ENCODE peak calls at places on chromosomes 7 and 10, in ten cellular contexts. One of them, this sample, is unnamed.

GRCh38 chr10:87658383-87658795 is 1.3 kb upstream of the PAPSS2 start:
- DNase-seq in activated CD8-positive, alpha-beta memory T cell treated with anti-CD3 and anti-CD28 coated beads for 24 hours: no peak
- DNase-seq in T-helper 1 cell: no peak
- DNase-seq in left colon: no peak
- DNase-seq in amniotic stem cell: no peak
- DNase-seq in aorta: no peak
- DNase-seq in T-helper 2 cell treated with Interferon-gamma antibody and Interleukin-4, amounts not matched to agents 5 μg/mL and 100 μg/mL, for 36 hours: no peak
- DNase-seq in stimulated activated CD8-positive, alpha-beta memory T cell treated with anti-CD3 and anti-CD28 coated beads, Interleukin-7, amount 100 ng/mL, for 1 hour: no peak
- DNase-seq in GM23338: no peak
- DNase-seq in Karpas-422: no peak
- DNase-seq in this sample: no peak

GRCh38 chr7:47681241-47681810 is 99.4 kb upstream of the TNS3 start:
- DNase-seq in amniotic stem cell: no peak
- DNase-seq in T-helper 2 cell treated with Interferon-gamma antibody and Interleukin-4, amounts not matched to agents 5 μg/mL and 100 μg/mL, for 36 hours: no peak
- DNase-seq in Karpas-422: no peak
- DNase-seq in GM23338: peak; percentile 50
- DNase-seq in T-helper 1 cell: no peak
- DNase-seq in left colon: no peak
- DNase-seq in activated CD8-positive, alpha-beta memory T cell treated with anti-CD3 and anti-CD28 coated beads for 24 hours: no peak
- DNase-seq in aorta: no peak
- DNase-seq in stimulated activated CD8-positive, alpha-beta memory T cell treated with anti-CD3 and anti-CD28 coated beads, Interleukin-7, amount 100 ng/mL, for 1 hour: no peak
- DNase-seq in this sample: no peak

GRCh38 chr7:21948887-21949469 is 3.3 kb upstream of the CDCA7L start:
- DNase-seq in aorta: no peak
- DNase-seq in T-helper 2 cell treated with Interferon-gamma antibody and Interleukin-4, amounts not matched to agents 5 μg/mL and 100 μg/mL, for 36 hours: no peak
- DNase-seq in amniotic stem cell: no peak
- DNase-seq in activated CD8-positive, alpha-beta memory T cell treated with anti-CD3 and anti-CD28 coated beads for 24 hours: no peak
- DNase-seq in left colon: no peak
- DNase-seq in T-helper 1 cell: no peak
- DNase-seq in stimulated activated CD8-positive, alpha-beta memory T cell treated with anti-CD3 and anti-CD28 coated beads, Interleukin-7, amount 100 ng/mL, for 1 hour: no peak
- DNase-seq in GM23338: no peak
- DNase-seq in Karpas-422: no peak
- DNase-seq in this sample: no peak

GRCh38 chr7:55086413-55087201 is 67.8 kb downstream of the EGFR start:
- DNase-seq in T-helper 1 cell: no peak
- DNase-seq in GM23338: no peak
- DNase-seq in aorta: no peak
- DNase-seq in stimulated activated CD8-positive, alpha-beta memory T cell treated with anti-CD3 and anti-CD28 coated beads, Interleukin-7, amount 100 ng/mL, for 1 hour: no peak
- DNase-seq in activated CD8-positive, alpha-beta memory T cell treated with anti-CD3 and anti-CD28 coated beads for 24 hours: peak; percentile 70
- DNase-seq in left colon: no peak
- DNase-seq in amniotic stem cell: peak; percentile 67
- DNase-seq in T-helper 2 cell treated with Interferon-gamma antibody and Interleukin-4, amounts not matched to agents 5 μg/mL and 100 μg/mL, for 36 hours: peak; percentile 15
- DNase-seq in Karpas-422: peak; percentile 93
- DNase-seq in this sample: peak; percentile 97

GRCh38 chr10:86585037-86585725 is 63.6 kb upstream of the WAPL start:
- DNase-seq in amniotic stem cell: peak; percentile 34
- DNase-seq in Karpas-422: peak; percentile 84
- DNase-seq in left colon: peak; percentile 72
- DNase-seq in activated CD8-positive, alpha-beta memory T cell treated with anti-CD3 and anti-CD28 coated beads for 24 hours: peak; percentile 88
- DNase-seq in stimulated activated CD8-positive, alpha-beta memory T cell treated with anti-CD3 and anti-CD28 coated beads, Interleukin-7, amount 100 ng/mL, for 1 hour: peak; percentile 49
- DNase-seq in T-helper 2 cell treated with Interferon-gamma antibody and Interleukin-4, amounts not matched to agents 5 μg/mL and 100 μg/mL, for 36 hours: peak; percentile 63
- DNase-seq in GM23338: peak; percentile 88
- DNase-seq in aorta: peak; percentile 90
- DNase-seq in T-helper 1 cell: peak; percentile 60
- DNase-seq in this sample: peak; percentile 62

GRCh38 chr7:85004402-85004801 is 182.5 kb downstream of the SEMA3D start:
- DNase-seq in activated CD8-positive, alpha-beta memory T cell treated with anti-CD3 and anti-CD28 coated beads for 24 hours: no peak
- DNase-seq in aorta: no peak
- DNase-seq in amniotic stem cell: no peak
- DNase-seq in stimulated activated CD8-positive, alpha-beta memory T cell treated with anti-CD3 and anti-CD28 coated beads, Interleukin-7, amount 100 ng/mL, for 1 hour: no peak
- DNase-seq in T-helper 2 cell treated with Interferon-gamma antibody and Interleukin-4, amounts not matched to agents 5 μg/mL and 100 μg/mL, for 36 hours: no peak
- DNase-seq in GM23338: no peak
- DNase-seq in Karpas-422: no peak
- DNase-seq in left colon: no peak
- DNase-seq in T-helper 1 cell: no peak
- DNase-seq in this sample: no peak

GRCh38 chr10:98074315-98074911 is 44.0 kb upstream of the CRTAC1 start:
- DNase-seq in activated CD8-positive, alpha-beta memory T cell treated with anti-CD3 and anti-CD28 coated beads for 24 hours: no peak
- DNase-seq in aorta: no peak
- DNase-seq in stimulated activated CD8-positive, alpha-beta memory T cell treated with anti-CD3 and anti-CD28 coated beads, Interleukin-7, amount 100 ng/mL, for 1 hour: no peak
- DNase-seq in T-helper 2 cell treated with Interferon-gamma antibody and Interleukin-4, amounts not matched to agents 5 μg/mL and 100 μg/mL, for 36 hours: no peak
- DNase-seq in left colon: peak; percentile 19
- DNase-seq in Karpas-422: peak; percentile 44
- DNase-seq in amniotic stem cell: no peak
- DNase-seq in T-helper 1 cell: no peak
- DNase-seq in GM23338: peak; percentile 42
- DNase-seq in this sample: no peak

GRCh38 chr10:122591736-122592135 is 31.2 kb downstream of the DMBT1 start:
- DNase-seq in stimulated activated CD8-positive, alpha-beta memory T cell treated with anti-CD3 and anti-CD28 coated beads, Interleukin-7, amount 100 ng/mL, for 1 hour: no peak
- DNase-seq in Karpas-422: no peak
- DNase-seq in aorta: no peak
- DNase-seq in amniotic stem cell: no peak
- DNase-seq in GM23338: no peak
- DNase-seq in T-helper 1 cell: no peak
- DNase-seq in T-helper 2 cell treated with Interferon-gamma antibody and Interleukin-4, amounts not matched to agents 5 μg/mL and 100 μg/mL, for 36 hours: no peak
- DNase-seq in activated CD8-positive, alpha-beta memory T cell treated with anti-CD3 and anti-CD28 coated beads for 24 hours: no peak
- DNase-seq in left colon: no peak
- DNase-seq in this sample: no peak

GRCh38 chr10:103854687-103855423 is 521 bp downstream of the SH3PXD2A start:
- DNase-seq in amniotic stem cell: no peak
- DNase-seq in activated CD8-positive, alpha-beta memory T cell treated with anti-CD3 and anti-CD28 coated beads for 24 hours: peak; percentile 63
- DNase-seq in aorta: peak; percentile 85
- DNase-seq in T-helper 1 cell: no peak
- DNase-seq in left colon: peak; percentile 56
- DNase-seq in GM23338: peak; percentile 60
- DNase-seq in Karpas-422: no peak
- DNase-seq in stimulated activated CD8-positive, alpha-beta memory T cell treated with anti-CD3 and anti-CD28 coated beads, Interleukin-7, amount 100 ng/mL, for 1 hour: no peak
- DNase-seq in T-helper 2 cell treated with Interferon-gamma antibody and Interleukin-4, amounts not matched to agents 5 μg/mL and 100 μg/mL, for 36 hours: no peak
- DNase-seq in this sample: peak; percentile 57

GRCh38 chr10:3090914-3091313 is 23.6 kb downstream of the PFKP start:
- DNase-seq in stimulated activated CD8-positive, alpha-beta memory T cell treated with anti-CD3 and anti-CD28 coated beads, Interleukin-7, amount 100 ng/mL, for 1 hour: no peak
- DNase-seq in T-helper 1 cell: no peak
- DNase-seq in aorta: no peak
- DNase-seq in T-helper 2 cell treated with Interferon-gamma antibody and Interleukin-4, amounts not matched to agents 5 μg/mL and 100 μg/mL, for 36 hours: no peak
- DNase-seq in activated CD8-positive, alpha-beta memory T cell treated with anti-CD3 and anti-CD28 coated beads for 24 hours: no peak
- DNase-seq in amniotic stem cell: no peak
- DNase-seq in Karpas-422: no peak
- DNase-seq in left colon: peak; percentile 57
- DNase-seq in GM23338: peak; percentile 54
- DNase-seq in this sample: peak; percentile 77

GRCh38 chr7:48295572-48295971 is 124.3 kb downstream of the ABCA13 start:
- DNase-seq in T-helper 1 cell: no peak
- DNase-seq in amniotic stem cell: no peak
- DNase-seq in Karpas-422: no peak
- DNase-seq in T-helper 2 cell treated with Interferon-gamma antibody and Interleukin-4, amounts not matched to agents 5 μg/mL and 100 μg/mL, for 36 hours: no peak
- DNase-seq in GM23338: no peak
- DNase-seq in stimulated activated CD8-positive, alpha-beta memory T cell treated with anti-CD3 and anti-CD28 coated beads, Interleukin-7, amount 100 ng/mL, for 1 hour: no peak
- DNase-seq in aorta: no peak
- DNase-seq in activated CD8-positive, alpha-beta memory T cell treated with anti-CD3 and anti-CD28 coated beads for 24 hours: no peak
- DNase-seq in left colon: no peak
- DNase-seq in this sample: no peak

GRCh38 chr10:89373916-89374711 is 3.7 kb upstream of the IFIT1B start:
- DNase-seq in amniotic stem cell: peak; percentile 70
- DNase-seq in Karpas-422: no peak
- DNase-seq in T-helper 1 cell: no peak
- DNase-seq in aorta: peak; percentile 80
- DNase-seq in GM23338: no peak
- DNase-seq in T-helper 2 cell treated with Interferon-gamma antibody and Interleukin-4, amounts not matched to agents 5 μg/mL and 100 μg/mL, for 36 hours: no peak
- DNase-seq in activated CD8-positive, alpha-beta memory T cell treated with anti-CD3 and anti-CD28 coated beads for 24 hours: no peak
- DNase-seq in stimulated activated CD8-positive, alpha-beta memory T cell treated with anti-CD3 and anti-CD28 coated beads, Interleukin-7, amount 100 ng/mL, for 1 hour: no peak
- DNase-seq in left colon: peak; percentile 70
- DNase-seq in this sample: peak; percentile 83

GRCh38 chr10:69786791-69787190 is 14.9 kb upstream of the COL13A1 start:
- DNase-seq in stimulated activated CD8-positive, alpha-beta memory T cell treated with anti-CD3 and anti-CD28 coated beads, Interleukin-7, amount 100 ng/mL, for 1 hour: no peak
- DNase-seq in activated CD8-positive, alpha-beta memory T cell treated with anti-CD3 and anti-CD28 coated beads for 24 hours: no peak
- DNase-seq in left colon: no peak
- DNase-seq in Karpas-422: peak; percentile 59
- DNase-seq in aorta: no peak
- DNase-seq in T-helper 2 cell treated with Interferon-gamma antibody and Interleukin-4, amounts not matched to agents 5 μg/mL and 100 μg/mL, for 36 hours: no peak
- DNase-seq in GM23338: peak; percentile 61
- DNase-seq in T-helper 1 cell: no peak
- DNase-seq in amniotic stem cell: no peak
- DNase-seq in this sample: peak; percentile 64

GRCh38 chr7:129085148-129085547 is 30.2 kb upstream of the TNPO3 start:
- DNase-seq in amniotic stem cell: no peak
- DNase-seq in stimulated activated CD8-positive, alpha-beta memory T cell treated with anti-CD3 and anti-CD28 coated beads, Interleukin-7, amount 100 ng/mL, for 1 hour: no peak
- DNase-seq in T-helper 2 cell treated with Interferon-gamma antibody and Interleukin-4, amounts not matched to agents 5 μg/mL and 100 μg/mL, for 36 hours: no peak
- DNase-seq in Karpas-422: no peak
- DNase-seq in GM23338: no peak
- DNase-seq in aorta: no peak
- DNase-seq in activated CD8-positive, alpha-beta memory T cell treated with anti-CD3 and anti-CD28 coated beads for 24 hours: no peak
- DNase-seq in T-helper 1 cell: no peak
- DNase-seq in left colon: no peak
- DNase-seq in this sample: no peak

GRCh38 chr10:80924063-80924952 is 386.6 kb downstream of the SH2D4B start:
- DNase-seq in aorta: no peak
- DNase-seq in left colon: peak; percentile 52
- DNase-seq in amniotic stem cell: peak; percentile 4
- DNase-seq in T-helper 1 cell: peak; percentile 3
- DNase-seq in GM23338: peak; percentile 83
- DNase-seq in Karpas-422: peak; percentile 76
- DNase-seq in activated CD8-positive, alpha-beta memory T cell treated with anti-CD3 and anti-CD28 coated beads for 24 hours: no peak
- DNase-seq in stimulated activated CD8-positive, alpha-beta memory T cell treated with anti-CD3 and anti-CD28 coated beads, Interleukin-7, amount 100 ng/mL, for 1 hour: no peak
- DNase-seq in T-helper 2 cell treated with Interferon-gamma antibody and Interleukin-4, amounts not matched to agents 5 μg/mL and 100 μg/mL, for 36 hours: no peak
- DNase-seq in this sample: peak; percentile 39

GRCh38 chr10:126950401-126951105 is 45.3 kb downstream of the DOCK1 start:
- DNase-seq in T-helper 2 cell treated with Interferon-gamma antibody and Interleukin-4, amounts not matched to agents 5 μg/mL and 100 μg/mL, for 36 hours: no peak
- DNase-seq in T-helper 1 cell: no peak
- DNase-seq in Karpas-422: no peak
- DNase-seq in activated CD8-positive, alpha-beta memory T cell treated with anti-CD3 and anti-CD28 coated beads for 24 hours: no peak
- DNase-seq in amniotic stem cell: no peak
- DNase-seq in aorta: no peak
- DNase-seq in GM23338: no peak
- DNase-seq in left colon: no peak
- DNase-seq in stimulated activated CD8-positive, alpha-beta memory T cell treated with anti-CD3 and anti-CD28 coated beads, Interleukin-7, amount 100 ng/mL, for 1 hour: no peak
- DNase-seq in this sample: no peak

GRCh38 chr10:106609867-106610266 is 554.6 kb downstream of the SORCS1 start:
- DNase-seq in Karpas-422: peak; percentile 41
- DNase-seq in activated CD8-positive, alpha-beta memory T cell treated with anti-CD3 and anti-CD28 coated beads for 24 hours: no peak
- DNase-seq in GM23338: peak; percentile 62
- DNase-seq in T-helper 1 cell: no peak
- DNase-seq in T-helper 2 cell treated with Interferon-gamma antibody and Interleukin-4, amounts not matched to agents 5 μg/mL and 100 μg/mL, for 36 hours: no peak
- DNase-seq in left colon: no peak
- DNase-seq in stimulated activated CD8-positive, alpha-beta memory T cell treated with anti-CD3 and anti-CD28 coated beads, Interleukin-7, amount 100 ng/mL, for 1 hour: no peak
- DNase-seq in aorta: no peak
- DNase-seq in amniotic stem cell: no peak
- DNase-seq in this sample: no peak

GRCh38 chr10:128629111-128630096 is 503.2 kb upstream of the MKI67 start:
- DNase-seq in Karpas-422: no peak
- DNase-seq in amniotic stem cell: no peak
- DNase-seq in aorta: no peak
- DNase-seq in T-helper 1 cell: no peak
- DNase-seq in T-helper 2 cell treated with Interferon-gamma antibody and Interleukin-4, amounts not matched to agents 5 μg/mL and 100 μg/mL, for 36 hours: no peak
- DNase-seq in activated CD8-positive, alpha-beta memory T cell treated with anti-CD3 and anti-CD28 coated beads for 24 hours: no peak
- DNase-seq in stimulated activated CD8-positive, alpha-beta memory T cell treated with anti-CD3 and anti-CD28 coated beads, Interleukin-7, amount 100 ng/mL, for 1 hour: no peak
- DNase-seq in left colon: no peak
- DNase-seq in GM23338: no peak
- DNase-seq in this sample: peak; percentile 92

GRCh38 chr10:15290671-15291070 is 80.4 kb downstream of the FAM171A1 start:
- DNase-seq in T-helper 1 cell: no peak
- DNase-seq in amniotic stem cell: no peak
- DNase-seq in GM23338: no peak
- DNase-seq in Karpas-422: no peak
- DNase-seq in activated CD8-positive, alpha-beta memory T cell treated with anti-CD3 and anti-CD28 coated beads for 24 hours: no peak
- DNase-seq in T-helper 2 cell treated with Interferon-gamma antibody and Interleukin-4, amounts not matched to agents 5 μg/mL and 100 μg/mL, for 36 hours: no peak
- DNase-seq in stimulated activated CD8-positive, alpha-beta memory T cell treated with anti-CD3 and anti-CD28 coated beads, Interleukin-7, amount 100 ng/mL, for 1 hour: no peak
- DNase-seq in aorta: no peak
- DNase-seq in left colon: no peak
- DNase-seq in this sample: no peak

GRCh38 chr10:118220346-118220745 is 121.8 kb downstream of the FAM204A start:
- DNase-seq in GM23338: no peak
- DNase-seq in left colon: no peak
- DNase-seq in activated CD8-positive, alpha-beta memory T cell treated with anti-CD3 and anti-CD28 coated beads for 24 hours: no peak
- DNase-seq in Karpas-422: no peak
- DNase-seq in T-helper 2 cell treated with Interferon-gamma antibody and Interleukin-4, amounts not matched to agents 5 μg/mL and 100 μg/mL, for 36 hours: no peak
- DNase-seq in amniotic stem cell: no peak
- DNase-seq in aorta: no peak
- DNase-seq in stimulated activated CD8-positive, alpha-beta memory T cell treated with anti-CD3 and anti-CD28 coated beads, Interleukin-7, amount 100 ng/mL, for 1 hour: no peak
- DNase-seq in T-helper 1 cell: no peak
- DNase-seq in this sample: no peak

GRCh38 chr10:107103174-107104025 is 61.1 kb downstream of the SORCS1 start:
- DNase-seq in activated CD8-positive, alpha-beta memory T cell treated with anti-CD3 and anti-CD28 coated beads for 24 hours: no peak
- DNase-seq in aorta: no peak
- DNase-seq in T-helper 1 cell: no peak
- DNase-seq in GM23338: peak; percentile 20
- DNase-seq in left colon: no peak
- DNase-seq in Karpas-422: no peak
- DNase-seq in stimulated activated CD8-positive, alpha-beta memory T cell treated with anti-CD3 and anti-CD28 coated beads, Interleukin-7, amount 100 ng/mL, for 1 hour: no peak
- DNase-seq in amniotic stem cell: no peak
- DNase-seq in T-helper 2 cell treated with Interferon-gamma antibody and Interleukin-4, amounts not matched to agents 5 μg/mL and 100 μg/mL, for 36 hours: no peak
- DNase-seq in this sample: no peak

GRCh38 chr7:112176693-112177415 is 29.3 kb downstream of the DOCK4 start:
- DNase-seq in left colon: no peak
- DNase-seq in stimulated activated CD8-positive, alpha-beta memory T cell treated with anti-CD3 and anti-CD28 coated beads, Interleukin-7, amount 100 ng/mL, for 1 hour: no peak
- DNase-seq in GM23338: no peak
- DNase-seq in amniotic stem cell: no peak
- DNase-seq in aorta: no peak
- DNase-seq in activated CD8-positive, alpha-beta memory T cell treated with anti-CD3 and anti-CD28 coated beads for 24 hours: no peak
- DNase-seq in T-helper 1 cell: no peak
- DNase-seq in T-helper 2 cell treated with Interferon-gamma antibody and Interleukin-4, amounts not matched to agents 5 μg/mL and 100 μg/mL, for 36 hours: no peak
- DNase-seq in Karpas-422: no peak
- DNase-seq in this sample: no peak

GRCh38 chr7:76054129-76055120 is 6.5 kb downstream of the MDH2 start:
- DNase-seq in T-helper 2 cell treated with Interferon-gamma antibody and Interleukin-4, amounts not matched to agents 5 μg/mL and 100 μg/mL, for 36 hours: no peak
- DNase-seq in aorta: no peak
- DNase-seq in activated CD8-positive, alpha-beta memory T cell treated with anti-CD3 and anti-CD28 coated beads for 24 hours: no peak
- DNase-seq in stimulated activated CD8-positive, alpha-beta memory T cell treated with anti-CD3 and anti-CD28 coated beads, Interleukin-7, amount 100 ng/mL, for 1 hour: no peak
- DNase-seq in left colon: no peak
- DNase-seq in amniotic stem cell: no peak
- DNase-seq in GM23338: no peak
- DNase-seq in T-helper 1 cell: no peak
- DNase-seq in Karpas-422: no peak
- DNase-seq in this sample: peak; percentile 63

GRCh38 chr7:14759785-14760184 is 142.8 kb downstream of the DGKB start:
- DNase-seq in amniotic stem cell: no peak
- DNase-seq in aorta: no peak
- DNase-seq in stimulated activated CD8-positive, alpha-beta memory T cell treated with anti-CD3 and anti-CD28 coated beads, Interleukin-7, amount 100 ng/mL, for 1 hour: no peak
- DNase-seq in activated CD8-positive, alpha-beta memory T cell treated with anti-CD3 and anti-CD28 coated beads for 24 hours: no peak
- DNase-seq in Karpas-422: no peak
- DNase-seq in T-helper 2 cell treated with Interferon-gamma antibody and Interleukin-4, amounts not matched to agents 5 μg/mL and 100 μg/mL, for 36 hours: no peak
- DNase-seq in left colon: no peak
- DNase-seq in GM23338: no peak
- DNase-seq in T-helper 1 cell: no peak
- DNase-seq in this sample: peak; percentile 25

GRCh38 chr7:139394553-139394952 is 34.9 kb downstream of the LUC7L2 start:
- DNase-seq in amniotic stem cell: no peak
- DNase-seq in aorta: no peak
- DNase-seq in Karpas-422: no peak
- DNase-seq in activated CD8-positive, alpha-beta memory T cell treated with anti-CD3 and anti-CD28 coated beads for 24 hours: no peak
- DNase-seq in stimulated activated CD8-positive, alpha-beta memory T cell treated with anti-CD3 and anti-CD28 coated beads, Interleukin-7, amount 100 ng/mL, for 1 hour: no peak
- DNase-seq in T-helper 1 cell: no peak
- DNase-seq in T-helper 2 cell treated with Interferon-gamma antibody and Interleukin-4, amounts not matched to agents 5 μg/mL and 100 μg/mL, for 36 hours: no peak
- DNase-seq in left colon: no peak
- DNase-seq in GM23338: no peak
- DNase-seq in this sample: no peak

GRCh38 chr10:131926743-131927595 is 26.2 kb downstream of the PPP2R2D start:
- DNase-seq in aorta: no peak
- DNase-seq in activated CD8-positive, alpha-beta memory T cell treated with anti-CD3 and anti-CD28 coated beads for 24 hours: no peak
- DNase-seq in T-helper 1 cell: no peak
- DNase-seq in stimulated activated CD8-positive, alpha-beta memory T cell treated with anti-CD3 and anti-CD28 coated beads, Interleukin-7, amount 100 ng/mL, for 1 hour: no peak
- DNase-seq in left colon: no peak
- DNase-seq in Karpas-422: no peak
- DNase-seq in GM23338: no peak
- DNase-seq in amniotic stem cell: no peak
- DNase-seq in T-helper 2 cell treated with Interferon-gamma antibody and Interleukin-4, amounts not matched to agents 5 μg/mL and 100 μg/mL, for 36 hours: no peak
- DNase-seq in this sample: no peak

GRCh38 chr10:22803201-22803895 is 89.0 kb upstream of the PIP4K2A start:
- DNase-seq in stimulated activated CD8-positive, alpha-beta memory T cell treated with anti-CD3 and anti-CD28 coated beads, Interleukin-7, amount 100 ng/mL, for 1 hour: no peak
- DNase-seq in T-helper 1 cell: no peak
- DNase-seq in GM23338: no peak
- DNase-seq in activated CD8-positive, alpha-beta memory T cell treated with anti-CD3 and anti-CD28 coated beads for 24 hours: no peak
- DNase-seq in aorta: no peak
- DNase-seq in Karpas-422: no peak
- DNase-seq in amniotic stem cell: peak; percentile 57
- DNase-seq in left colon: no peak
- DNase-seq in T-helper 2 cell treated with Interferon-gamma antibody and Interleukin-4, amounts not matched to agents 5 μg/mL and 100 μg/mL, for 36 hours: no peak
- DNase-seq in this sample: no peak

GRCh38 chr10:17737021-17737965 is 14.7 kb upstream of the TMEM236 start:
- DNase-seq in GM23338: peak; percentile 71
- DNase-seq in amniotic stem cell: peak; percentile 26
- DNase-seq in T-helper 1 cell: no peak
- DNase-seq in Karpas-422: peak; percentile 76
- DNase-seq in T-helper 2 cell treated with Interferon-gamma antibody and Interleukin-4, amounts not matched to agents 5 μg/mL and 100 μg/mL, for 36 hours: no peak
- DNase-seq in activated CD8-positive, alpha-beta memory T cell treated with anti-CD3 and anti-CD28 coated beads for 24 hours: no peak
- DNase-seq in stimulated activated CD8-positive, alpha-beta memory T cell treated with anti-CD3 and anti-CD28 coated beads, Interleukin-7, amount 100 ng/mL, for 1 hour: no peak
- DNase-seq in left colon: no peak
- DNase-seq in aorta: no peak
- DNase-seq in this sample: peak; percentile 43